ENCODE peak calls at places on chromosomes 4 and X, in nine cellular contexts. One of them, this sample, is unnamed.

GRCh38 chr4:3781193-3781886 is 15.2 kb downstream of the ADRA2C start:
- DNase-seq in astrocyte of the spinal cord: no peak
- DNase-seq in NT2/D1: no peak
- DNase-seq in activated naive CD4-positive, alpha-beta T cell treated with anti-CD3 and anti-CD28 coated beads, Interleukin-2, amount 50 U/mL, for 16 hours: no peak
- DNase-seq in T follicular helper cell: no peak
- DNase-seq in NCI-H524 treated with DMSO at 0.1 percent for 48 hours: no peak
- DNase-seq in smooth muscle cell of the brain vasculature: no peak
- DNase-seq in NCI-H446 treated with DMSO at 0.1 percent for 48 hours: no peak
- DNase-seq in stimulated activated CD8-positive, alpha-beta memory T cell treated with anti-CD3 and anti-CD28 coated beads, Interleukin-2, amount 100 ng/mL, for 48 hours: no peak
- DNase-seq in this sample: no peak

GRCh38 chrX:39969099-39969825 is 128.5 kb downstream of the BCOR start:
- DNase-seq in NCI-H446 treated with DMSO at 0.1 percent for 48 hours: no peak
- DNase-seq in astrocyte of the spinal cord: no peak
- DNase-seq in smooth muscle cell of the brain vasculature: no peak
- DNase-seq in NT2/D1: no peak
- DNase-seq in activated naive CD4-positive, alpha-beta T cell treated with anti-CD3 and anti-CD28 coated beads, Interleukin-2, amount 50 U/mL, for 16 hours: peak
- DNase-seq in T follicular helper cell: no peak
- DNase-seq in stimulated activated CD8-positive, alpha-beta memory T cell treated with anti-CD3 and anti-CD28 coated beads, Interleukin-2, amount 100 ng/mL, for 48 hours: no peak
- DNase-seq in NCI-H524 treated with DMSO at 0.1 percent for 48 hours: peak
- DNase-seq in this sample: peak

GRCh38 chr4:10721616-10722015 is 37.0 kb upstream of the CLNK start:
- DNase-seq in T follicular helper cell: no peak
- DNase-seq in NT2/D1: no peak
- DNase-seq in activated naive CD4-positive, alpha-beta T cell treated with anti-CD3 and anti-CD28 coated beads, Interleukin-2, amount 50 U/mL, for 16 hours: no peak
- DNase-seq in stimulated activated CD8-positive, alpha-beta memory T cell treated with anti-CD3 and anti-CD28 coated beads, Interleukin-2, amount 100 ng/mL, for 48 hours: no peak
- DNase-seq in NCI-H446 treated with DMSO at 0.1 percent for 48 hours: no peak
- DNase-seq in smooth muscle cell of the brain vasculature: no peak
- DNase-seq in astrocyte of the spinal cord: no peak
- DNase-seq in NCI-H524 treated with DMSO at 0.1 percent for 48 hours: no peak
- DNase-seq in this sample: peak

GRCh38 chr4:76752911-76753494 is 144.9 kb downstream of the SOWAHB start:
- DNase-seq in activated naive CD4-positive, alpha-beta T cell treated with anti-CD3 and anti-CD28 coated beads, Interleukin-2, amount 50 U/mL, for 16 hours: no peak
- DNase-seq in NCI-H524 treated with DMSO at 0.1 percent for 48 hours: no peak
- DNase-seq in T follicular helper cell: no peak
- DNase-seq in NT2/D1: no peak
- DNase-seq in stimulated activated CD8-positive, alpha-beta memory T cell treated with anti-CD3 and anti-CD28 coated beads, Interleukin-2, amount 100 ng/mL, for 48 hours: no peak
- DNase-seq in astrocyte of the spinal cord: peak
- DNase-seq in NCI-H446 treated with DMSO at 0.1 percent for 48 hours: peak
- DNase-seq in smooth muscle cell of the brain vasculature: no peak
- DNase-seq in this sample: no peak

GRCh38 chr4:23058113-23058512 is 365.4 kb downstream of the GBA3 start:
- DNase-seq in NCI-H524 treated with DMSO at 0.1 percent for 48 hours: no peak
- DNase-seq in stimulated activated CD8-positive, alpha-beta memory T cell treated with anti-CD3 and anti-CD28 coated beads, Interleukin-2, amount 100 ng/mL, for 48 hours: no peak
- DNase-seq in NCI-H446 treated with DMSO at 0.1 percent for 48 hours: no peak
- DNase-seq in T follicular helper cell: no peak
- DNase-seq in activated naive CD4-positive, alpha-beta T cell treated with anti-CD3 and anti-CD28 coated beads, Interleukin-2, amount 50 U/mL, for 16 hours: no peak
- DNase-seq in astrocyte of the spinal cord: no peak
- DNase-seq in smooth muscle cell of the brain vasculature: no peak
- DNase-seq in NT2/D1: no peak
- DNase-seq in this sample: no peak

GRCh38 chr4:11228575-11228974 is 200.1 kb downstream of the HS3ST1 start:
- DNase-seq in NCI-H446 treated with DMSO at 0.1 percent for 48 hours: no peak
- DNase-seq in T follicular helper cell: no peak
- DNase-seq in smooth muscle cell of the brain vasculature: no peak
- DNase-seq in NT2/D1: no peak
- DNase-seq in stimulated activated CD8-positive, alpha-beta memory T cell treated with anti-CD3 and anti-CD28 coated beads, Interleukin-2, amount 100 ng/mL, for 48 hours: no peak
- DNase-seq in astrocyte of the spinal cord: no peak
- DNase-seq in NCI-H524 treated with DMSO at 0.1 percent for 48 hours: no peak
- DNase-seq in activated naive CD4-positive, alpha-beta T cell treated with anti-CD3 and anti-CD28 coated beads, Interleukin-2, amount 50 U/mL, for 16 hours: no peak
- DNase-seq in this sample: no peak

GRCh38 chr4:156971168-156971601 is 414 bp downstream of the PDGFC start:
- DNase-seq in astrocyte of the spinal cord: no peak
- DNase-seq in NCI-H524 treated with DMSO at 0.1 percent for 48 hours: no peak
- DNase-seq in NT2/D1: no peak
- DNase-seq in smooth muscle cell of the brain vasculature: no peak
- DNase-seq in stimulated activated CD8-positive, alpha-beta memory T cell treated with anti-CD3 and anti-CD28 coated beads, Interleukin-2, amount 100 ng/mL, for 48 hours: no peak
- DNase-seq in NCI-H446 treated with DMSO at 0.1 percent for 48 hours: no peak
- DNase-seq in activated naive CD4-positive, alpha-beta T cell treated with anti-CD3 and anti-CD28 coated beads, Interleukin-2, amount 50 U/mL, for 16 hours: no peak
- DNase-seq in T follicular helper cell: no peak
- DNase-seq in this sample: no peak

GRCh38 chrX:141468940-141469339 is 115.6 kb downstream of the SPANXA1 start:
- DNase-seq in NCI-H446 treated with DMSO at 0.1 percent for 48 hours: no peak
- DNase-seq in T follicular helper cell: no peak
- DNase-seq in activated naive CD4-positive, alpha-beta T cell treated with anti-CD3 and anti-CD28 coated beads, Interleukin-2, amount 50 U/mL, for 16 hours: no peak
- DNase-seq in smooth muscle cell of the brain vasculature: no peak
- DNase-seq in NT2/D1: no peak
- DNase-seq in NCI-H524 treated with DMSO at 0.1 percent for 48 hours: no peak
- DNase-seq in astrocyte of the spinal cord: peak
- DNase-seq in stimulated activated CD8-positive, alpha-beta memory T cell treated with anti-CD3 and anti-CD28 coated beads, Interleukin-2, amount 100 ng/mL, for 48 hours: no peak
- DNase-seq in this sample: no peak

GRCh38 chrX:264634-265455 is 16.3 kb upstream of the PLCXD1 start:
- DNase-seq in T follicular helper cell: no peak
- DNase-seq in NT2/D1: no peak
- DNase-seq in NCI-H524 treated with DMSO at 0.1 percent for 48 hours: no peak
- DNase-seq in activated naive CD4-positive, alpha-beta T cell treated with anti-CD3 and anti-CD28 coated beads, Interleukin-2, amount 50 U/mL, for 16 hours: no peak
- DNase-seq in smooth muscle cell of the brain vasculature: no peak
- DNase-seq in astrocyte of the spinal cord: no peak
- DNase-seq in NCI-H446 treated with DMSO at 0.1 percent for 48 hours: no peak
- DNase-seq in stimulated activated CD8-positive, alpha-beta memory T cell treated with anti-CD3 and anti-CD28 coated beads, Interleukin-2, amount 100 ng/mL, for 48 hours: no peak
- DNase-seq in this sample: no peak

GRCh38 chrX:42531431-42531830 is 246.5 kb downstream of the PPP1R2C start:
- DNase-seq in NCI-H524 treated with DMSO at 0.1 percent for 48 hours: no peak
- DNase-seq in NT2/D1: no peak
- DNase-seq in T follicular helper cell: peak
- DNase-seq in stimulated activated CD8-positive, alpha-beta memory T cell treated with anti-CD3 and anti-CD28 coated beads, Interleukin-2, amount 100 ng/mL, for 48 hours: no peak
- DNase-seq in activated naive CD4-positive, alpha-beta T cell treated with anti-CD3 and anti-CD28 coated beads, Interleukin-2, amount 50 U/mL, for 16 hours: no peak
- DNase-seq in smooth muscle cell of the brain vasculature: no peak
- DNase-seq in NCI-H446 treated with DMSO at 0.1 percent for 48 hours: no peak
- DNase-seq in astrocyte of the spinal cord: no peak
- DNase-seq in this sample: no peak

GRCh38 chr4:148779771-148780170 is 337.6 kb upstream of the NR3C2 start:
- DNase-seq in T follicular helper cell: no peak
- DNase-seq in NT2/D1: no peak
- DNase-seq in smooth muscle cell of the brain vasculature: no peak
- DNase-seq in activated naive CD4-positive, alpha-beta T cell treated with anti-CD3 and anti-CD28 coated beads, Interleukin-2, amount 50 U/mL, for 16 hours: no peak
- DNase-seq in stimulated activated CD8-positive, alpha-beta memory T cell treated with anti-CD3 and anti-CD28 coated beads, Interleukin-2, amount 100 ng/mL, for 48 hours: no peak
- DNase-seq in NCI-H446 treated with DMSO at 0.1 percent for 48 hours: no peak
- DNase-seq in astrocyte of the spinal cord: no peak
- DNase-seq in NCI-H524 treated with DMSO at 0.1 percent for 48 hours: no peak
- DNase-seq in this sample: no peak

GRCh38 chrX:129779747-129780146 is at the start of gene SASH3:
- DNase-seq in astrocyte of the spinal cord: no peak
- DNase-seq in stimulated activated CD8-positive, alpha-beta memory T cell treated with anti-CD3 and anti-CD28 coated beads, Interleukin-2, amount 100 ng/mL, for 48 hours: peak
- DNase-seq in NCI-H446 treated with DMSO at 0.1 percent for 48 hours: no peak
- DNase-seq in NT2/D1: no peak
- DNase-seq in smooth muscle cell of the brain vasculature: no peak
- DNase-seq in T follicular helper cell: peak
- DNase-seq in activated naive CD4-positive, alpha-beta T cell treated with anti-CD3 and anti-CD28 coated beads, Interleukin-2, amount 50 U/mL, for 16 hours: peak
- DNase-seq in NCI-H524 treated with DMSO at 0.1 percent for 48 hours: no peak
- DNase-seq in this sample: no peak

GRCh38 chr4:141275834-141276233 is 55.1 kb downstream of the ZNF330 start:
- DNase-seq in NCI-H524 treated with DMSO at 0.1 percent for 48 hours: no peak
- DNase-seq in NT2/D1: no peak
- DNase-seq in NCI-H446 treated with DMSO at 0.1 percent for 48 hours: no peak
- DNase-seq in stimulated activated CD8-positive, alpha-beta memory T cell treated with anti-CD3 and anti-CD28 coated beads, Interleukin-2, amount 100 ng/mL, for 48 hours: no peak
- DNase-seq in T follicular helper cell: no peak
- DNase-seq in astrocyte of the spinal cord: peak
- DNase-seq in smooth muscle cell of the brain vasculature: peak
- DNase-seq in activated naive CD4-positive, alpha-beta T cell treated with anti-CD3 and anti-CD28 coated beads, Interleukin-2, amount 50 U/mL, for 16 hours: no peak
- DNase-seq in this sample: no peak

GRCh38 chr4:56674984-56675383 is 6.1 kb downstream of the HOPX start:
- DNase-seq in astrocyte of the spinal cord: peak
- DNase-seq in NT2/D1: no peak
- DNase-seq in NCI-H524 treated with DMSO at 0.1 percent for 48 hours: no peak
- DNase-seq in T follicular helper cell: no peak
- DNase-seq in smooth muscle cell of the brain vasculature: no peak
- DNase-seq in stimulated activated CD8-positive, alpha-beta memory T cell treated with anti-CD3 and anti-CD28 coated beads, Interleukin-2, amount 100 ng/mL, for 48 hours: no peak
- DNase-seq in NCI-H446 treated with DMSO at 0.1 percent for 48 hours: no peak
- DNase-seq in activated naive CD4-positive, alpha-beta T cell treated with anti-CD3 and anti-CD28 coated beads, Interleukin-2, amount 50 U/mL, for 16 hours: no peak
- DNase-seq in this sample: no peak

GRCh38 chr4:60992037-60992436 is 208.1 kb upstream of the ADGRL3 start:
- DNase-seq in NCI-H524 treated with DMSO at 0.1 percent for 48 hours: no peak
- DNase-seq in T follicular helper cell: no peak
- DNase-seq in smooth muscle cell of the brain vasculature: peak
- DNase-seq in activated naive CD4-positive, alpha-beta T cell treated with anti-CD3 and anti-CD28 coated beads, Interleukin-2, amount 50 U/mL, for 16 hours: no peak
- DNase-seq in stimulated activated CD8-positive, alpha-beta memory T cell treated with anti-CD3 and anti-CD28 coated beads, Interleukin-2, amount 100 ng/mL, for 48 hours: no peak
- DNase-seq in NCI-H446 treated with DMSO at 0.1 percent for 48 hours: no peak
- DNase-seq in astrocyte of the spinal cord: peak
- DNase-seq in NT2/D1: no peak
- DNase-seq in this sample: no peak

GRCh38 chr4:153728660-153729059 is 31.2 kb downstream of the RNF175 start:
- DNase-seq in astrocyte of the spinal cord: no peak
- DNase-seq in NT2/D1: no peak
- DNase-seq in NCI-H446 treated with DMSO at 0.1 percent for 48 hours: no peak
- DNase-seq in smooth muscle cell of the brain vasculature: no peak
- DNase-seq in NCI-H524 treated with DMSO at 0.1 percent for 48 hours: no peak
- DNase-seq in stimulated activated CD8-positive, alpha-beta memory T cell treated with anti-CD3 and anti-CD28 coated beads, Interleukin-2, amount 100 ng/mL, for 48 hours: no peak
- DNase-seq in activated naive CD4-positive, alpha-beta T cell treated with anti-CD3 and anti-CD28 coated beads, Interleukin-2, amount 50 U/mL, for 16 hours: no peak
- DNase-seq in T follicular helper cell: no peak
- DNase-seq in this sample: no peak

GRCh38 chr4:27276322-27277073 is 415.9 kb downstream of the STIM2 start:
- DNase-seq in T follicular helper cell: no peak
- DNase-seq in stimulated activated CD8-positive, alpha-beta memory T cell treated with anti-CD3 and anti-CD28 coated beads, Interleukin-2, amount 100 ng/mL, for 48 hours: no peak
- DNase-seq in activated naive CD4-positive, alpha-beta T cell treated with anti-CD3 and anti-CD28 coated beads, Interleukin-2, amount 50 U/mL, for 16 hours: no peak
- DNase-seq in NCI-H524 treated with DMSO at 0.1 percent for 48 hours: no peak
- DNase-seq in astrocyte of the spinal cord: no peak
- DNase-seq in NT2/D1: no peak
- DNase-seq in NCI-H446 treated with DMSO at 0.1 percent for 48 hours: no peak
- DNase-seq in smooth muscle cell of the brain vasculature: no peak
- DNase-seq in this sample: peak

GRCh38 chrX:134803060-134803459 is 144.8 kb upstream of the PLAC1 start:
- DNase-seq in stimulated activated CD8-positive, alpha-beta memory T cell treated with anti-CD3 and anti-CD28 coated beads, Interleukin-2, amount 100 ng/mL, for 48 hours: no peak
- DNase-seq in NT2/D1: no peak
- DNase-seq in NCI-H524 treated with DMSO at 0.1 percent for 48 hours: no peak
- DNase-seq in T follicular helper cell: no peak
- DNase-seq in activated naive CD4-positive, alpha-beta T cell treated with anti-CD3 and anti-CD28 coated beads, Interleukin-2, amount 50 U/mL, for 16 hours: no peak
- DNase-seq in NCI-H446 treated with DMSO at 0.1 percent for 48 hours: no peak
- DNase-seq in smooth muscle cell of the brain vasculature: no peak
- DNase-seq in astrocyte of the spinal cord: no peak
- DNase-seq in this sample: no peak

GRCh38 chrX:14913241-14913640 is 40.0 kb downstream of the MOSPD2 start:
- DNase-seq in NCI-H446 treated with DMSO at 0.1 percent for 48 hours: no peak
- DNase-seq in NT2/D1: no peak
- DNase-seq in smooth muscle cell of the brain vasculature: no peak
- DNase-seq in NCI-H524 treated with DMSO at 0.1 percent for 48 hours: no peak
- DNase-seq in astrocyte of the spinal cord: peak
- DNase-seq in T follicular helper cell: no peak
- DNase-seq in activated naive CD4-positive, alpha-beta T cell treated with anti-CD3 and anti-CD28 coated beads, Interleukin-2, amount 50 U/mL, for 16 hours: no peak
- DNase-seq in stimulated activated CD8-positive, alpha-beta memory T cell treated with anti-CD3 and anti-CD28 coated beads, Interleukin-2, amount 100 ng/mL, for 48 hours: no peak
- DNase-seq in this sample: no peak

GRCh38 chr4:118816538-118817177 is 19.3 kb downstream of the SEC24D start:
- DNase-seq in stimulated activated CD8-positive, alpha-beta memory T cell treated with anti-CD3 and anti-CD28 coated beads, Interleukin-2, amount 100 ng/mL, for 48 hours: no peak
- DNase-seq in NCI-H446 treated with DMSO at 0.1 percent for 48 hours: no peak
- DNase-seq in astrocyte of the spinal cord: peak
- DNase-seq in NT2/D1: no peak
- DNase-seq in smooth muscle cell of the brain vasculature: no peak
- DNase-seq in NCI-H524 treated with DMSO at 0.1 percent for 48 hours: no peak
- DNase-seq in T follicular helper cell: no peak
- DNase-seq in activated naive CD4-positive, alpha-beta T cell treated with anti-CD3 and anti-CD28 coated beads, Interleukin-2, amount 50 U/mL, for 16 hours: no peak
- DNase-seq in this sample: no peak

This sample was measured in NCI-H2081 treated with DMSO at 0.1 percent for 48 hours.